ENCODE peak calls at places on chromosomes 6 and 20, in four cellular contexts. One of them, this sample, is unnamed. For H3K9me3, the result is how much of the 10 kb centered on the place peaks cover.

GRCh38 chr6:128370072-128370471 is 150.3 kb downstream of the PTPRK start:
- DNase-seq in IMR-90: peak
- DNase-seq in heart right ventricle: no peak
- DNase-seq in lung: no peak
- DNase-seq in this sample: peak

GRCh38 chr20:51428451-51429143 is 113.9 kb downstream of the NFATC2 start:
- DNase-seq in IMR-90: peak
- DNase-seq in heart right ventricle: peak
- DNase-seq in lung: no peak
- DNase-seq in this sample: no peak

GRCh38 chr20:47360489-47361267 is 4.2 kb upstream of the ZMYND8 start:
- DNase-seq in IMR-90: peak
- DNase-seq in heart right ventricle: peak
- DNase-seq in lung: peak
- DNase-seq in this sample: peak

GRCh38 chr20:10316582-10316981 is 98.0 kb downstream of the SNAP25 start:
- DNase-seq in IMR-90: no peak
- DNase-seq in heart right ventricle: no peak
- DNase-seq in lung: no peak
- DNase-seq in this sample: peak

GRCh38 chr6:41652876-41653641 is 14.8 kb downstream of the MDFI start:
- DNase-seq in IMR-90: peak
- DNase-seq in heart right ventricle: no peak
- DNase-seq in lung: no peak
- DNase-seq in this sample: peak

GRCh38 chr20:12591949-12592470 is 416.8 kb upstream of the SPTLC3 start:
- DNase-seq in IMR-90: no peak
- DNase-seq in heart right ventricle: no peak
- DNase-seq in lung: peak
- DNase-seq in this sample: no peak

GRCh38 chr20:60500038-60500701 is 541.9 kb downstream of the CDH26 start:
- DNase-seq in IMR-90: no peak
- DNase-seq in heart right ventricle: no peak
- DNase-seq in lung: no peak
- DNase-seq in this sample: no peak

GRCh38 chr6:167130712-167131684 is 8.1 kb downstream of the CCR6 start:
- DNase-seq in IMR-90: no peak
- DNase-seq in heart right ventricle: no peak
- DNase-seq in lung: peak
- DNase-seq in this sample: no peak

GRCh38 chr6:3798211-3798909 is 46.8 kb upstream of the PXDC1 start:
- DNase-seq in IMR-90: no peak
- DNase-seq in heart right ventricle: no peak
- DNase-seq in lung: peak
- DNase-seq in this sample: no peak

GRCh38 chr6:159953091-159953581 is 15.7 kb upstream of the IGF2R start:
- DNase-seq in IMR-90: peak
- DNase-seq in heart right ventricle: peak
- DNase-seq in lung: peak
- DNase-seq in this sample: no peak

GRCh38 chr6:81834141-81834621 is 81.7 kb upstream of the TENT5A start:
- DNase-seq in IMR-90: peak
- DNase-seq in heart right ventricle: peak
- DNase-seq in lung: no peak
- DNase-seq in this sample: peak

GRCh38 chr6:44869321-44869897 is 458.7 kb upstream of the RUNX2 start:
- DNase-seq in IMR-90: no peak
- DNase-seq in heart right ventricle: no peak
- DNase-seq in lung: no peak
- DNase-seq in this sample: no peak

GRCh38 chr6:3163248-3163594 is 5.9 kb upstream of the TUBB2A start:
- DNase-seq in IMR-90: no peak
- DNase-seq in heart right ventricle: no peak
- DNase-seq in lung: no peak
- DNase-seq in this sample: no peak

GRCh38 chr6:35764238-35764896 is 12.0 kb upstream of the CLPSL2 start:
- DNase-seq in IMR-90: no peak
- DNase-seq in heart right ventricle: no peak
- DNase-seq in lung: no peak
- DNase-seq in this sample: no peak

GRCh38 chr6:63904844-63905243 is 269.2 kb downstream of the PHF3 start:
- DNase-seq in IMR-90: peak
- DNase-seq in heart right ventricle: no peak
- DNase-seq in lung: no peak
- DNase-seq in this sample: peak

GRCh38 chr20:54284928-54285704 is 77.2 kb downstream of the PFDN4 start:
- DNase-seq in IMR-90: peak
- DNase-seq in heart right ventricle: no peak
- DNase-seq in lung: no peak
- DNase-seq in this sample: peak

GRCh38 chr20:7029005-7029404 is 261.5 kb downstream of the BMP2 start:
- DNase-seq in IMR-90: no peak
- DNase-seq in heart right ventricle: no peak
- DNase-seq in lung: no peak
- DNase-seq in this sample: no peak

GRCh38 chr20:62577447-62577846 is 64.9 kb upstream of the SLCO4A1 start:
- DNase-seq in IMR-90: no peak
- DNase-seq in heart right ventricle: peak
- DNase-seq in lung: no peak
- DNase-seq in this sample: peak

GRCh38 chr6:166313255-166314070 is 5.3 kb upstream of the PRR18 start:
- DNase-seq in IMR-90: peak
- DNase-seq in heart right ventricle: no peak
- DNase-seq in lung: no peak
- DNase-seq in this sample: peak

GRCh38 chr6:30881987-30882763 is 2.1 kb upstream of the DDR1 start:
- DNase-seq in IMR-90: peak
- DNase-seq in heart right ventricle: no peak
- DNase-seq in lung: no peak
- DNase-seq in this sample: no peak

GRCh38 chr20:17651761-17652388 is 30.2 kb downstream of the RRBP1 start:
- DNase-seq in IMR-90: no peak
- DNase-seq in heart right ventricle: no peak
- DNase-seq in lung: no peak
- DNase-seq in this sample: peak

GRCh38 chr20:35738410-35739179 is 3.5 kb downstream of the RBM39 start:
- DNase-seq in IMR-90: no peak
- DNase-seq in heart right ventricle: no peak
- DNase-seq in lung: no peak
- DNase-seq in this sample: no peak

GRCh38 chr6:40899684-40900155 is 139.3 kb downstream of the UNC5CL start:
- DNase-seq in IMR-90: no peak
- DNase-seq in heart right ventricle: peak
- DNase-seq in lung: no peak
- DNase-seq in this sample: no peak

GRCh38 chr6:78492351-78493010 is 374.9 kb upstream of the IRAK1BP1 start:
- DNase-seq in IMR-90: peak
- DNase-seq in heart right ventricle: no peak
- DNase-seq in lung: no peak
- DNase-seq in this sample: no peak

GRCh38 chr6:142900467-142900961 is 44.5 kb downstream of the HIVEP2 start:
- DNase-seq in IMR-90: no peak
- DNase-seq in heart right ventricle: no peak
- DNase-seq in lung: no peak
- DNase-seq in this sample: no peak

GRCh38 chr6:165010556-165011535 is 298.6 kb downstream of the C6orf118 start:
- DNase-seq in IMR-90: no peak
- DNase-seq in heart right ventricle: no peak
- DNase-seq in lung: no peak
- DNase-seq in this sample: peak
- H3K9me3 ChIP-seq in IMR-90: under half
- H3K9me3 ChIP-seq in heart right ventricle: under half
- H3K9me3 ChIP-seq in lung: under half
- H3K9me3 ChIP-seq in this sample: under half

GRCh38 chr6:84554706-84555105 is 209.7 kb downstream of the TBX18 start:
- DNase-seq in IMR-90: no peak
- DNase-seq in heart right ventricle: no peak
- DNase-seq in lung: no peak
- DNase-seq in this sample: no peak

GRCh38 chr6:84556541-84557335 is 207.7 kb downstream of the TBX18 start:
- DNase-seq in IMR-90: no peak
- DNase-seq in heart right ventricle: no peak
- DNase-seq in lung: no peak
- DNase-seq in this sample: no peak

GRCh38 chr6:84560431-84561375 is 203.7 kb downstream of the TBX18 start:
- DNase-seq in IMR-90: no peak
- DNase-seq in heart right ventricle: no peak
- DNase-seq in lung: no peak
- DNase-seq in this sample: no peak
- H3K9me3 ChIP-seq in IMR-90: under half
- H3K9me3 ChIP-seq in heart right ventricle: under half
- H3K9me3 ChIP-seq in lung: under half
- H3K9me3 ChIP-seq in this sample: under half

DNA sequence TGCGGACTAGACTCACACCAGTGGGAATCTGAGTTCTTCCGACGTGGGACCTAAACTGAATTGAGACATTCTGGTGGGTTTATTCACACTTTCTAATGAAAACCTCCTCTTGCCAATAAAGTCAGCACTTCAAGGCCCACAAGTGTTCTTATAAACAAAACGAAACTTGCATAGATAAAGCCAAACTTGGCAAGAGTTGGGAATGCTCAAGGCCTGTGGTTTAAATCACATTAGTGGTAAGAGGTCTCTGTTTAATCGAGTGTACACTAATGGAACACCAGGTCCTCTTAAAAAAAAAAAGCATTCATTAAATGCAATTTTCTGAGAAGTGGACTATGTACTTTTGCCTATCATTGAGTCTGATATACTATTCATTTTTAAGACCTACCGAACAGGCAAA is 143.3 kb downstream of the SMOC2 start:
- DNase-seq in IMR-90: no peak
- DNase-seq in heart right ventricle: no peak
- DNase-seq in lung: no peak
- DNase-seq in this sample: no peak
- H3K9me3 ChIP-seq in IMR-90: under half
- H3K9me3 ChIP-seq in heart right ventricle: under half
- H3K9me3 ChIP-seq in lung: under half
- H3K9me3 ChIP-seq in this sample: under half

DNA sequence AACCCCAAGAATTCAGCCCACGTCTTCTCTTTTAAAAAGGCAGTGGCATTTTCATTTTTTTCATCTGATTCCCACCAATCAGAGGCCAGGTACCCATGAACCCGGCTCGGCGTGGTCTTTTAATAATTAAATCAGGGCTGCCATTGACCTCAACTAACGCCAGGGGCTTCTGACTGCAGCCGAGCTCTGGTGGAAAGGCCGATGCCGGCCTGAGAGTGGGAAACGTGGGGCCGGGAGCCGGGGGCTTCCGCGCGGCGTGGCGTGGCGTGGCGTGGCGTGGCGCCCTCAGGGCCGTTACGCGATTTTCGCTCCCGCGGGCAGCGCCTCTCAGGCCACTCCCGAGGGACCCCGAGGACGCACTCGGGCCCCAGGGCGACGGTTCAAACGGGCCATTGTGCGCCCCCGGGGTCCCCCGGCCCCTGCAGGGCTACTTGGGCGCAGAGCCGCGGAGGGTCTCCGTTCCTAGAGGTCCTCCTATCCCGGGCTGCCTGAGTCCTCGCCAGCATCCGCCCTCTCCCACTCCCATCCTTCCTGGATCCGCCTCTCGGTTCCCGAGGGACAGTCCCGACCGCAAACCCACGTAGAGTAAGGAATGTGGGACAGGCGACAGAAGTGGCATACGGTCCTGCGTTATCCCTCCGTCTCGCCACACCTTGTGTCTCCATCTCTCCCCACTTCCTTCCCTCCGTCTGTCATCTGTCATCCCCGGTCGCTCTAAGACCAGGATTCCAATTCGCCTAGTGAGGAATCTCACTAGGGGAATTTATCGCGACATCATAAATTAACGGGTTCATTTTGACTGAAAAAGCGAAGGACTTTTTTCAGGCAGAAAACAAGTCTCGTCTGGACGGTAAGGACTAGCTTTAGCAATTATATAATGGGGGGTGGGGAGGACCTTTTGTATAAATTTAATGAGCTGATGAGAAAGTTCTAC is 876 bp upstream of the TBPL1 start:
- DNase-seq in IMR-90: peak
- DNase-seq in heart right ventricle: peak
- DNase-seq in lung: peak
- DNase-seq in this sample: peak
- H3K9me3 ChIP-seq in IMR-90: under half
- H3K9me3 ChIP-seq in heart right ventricle: under half
- H3K9me3 ChIP-seq in lung: under half
- H3K9me3 ChIP-seq in this sample: under half

DNA sequence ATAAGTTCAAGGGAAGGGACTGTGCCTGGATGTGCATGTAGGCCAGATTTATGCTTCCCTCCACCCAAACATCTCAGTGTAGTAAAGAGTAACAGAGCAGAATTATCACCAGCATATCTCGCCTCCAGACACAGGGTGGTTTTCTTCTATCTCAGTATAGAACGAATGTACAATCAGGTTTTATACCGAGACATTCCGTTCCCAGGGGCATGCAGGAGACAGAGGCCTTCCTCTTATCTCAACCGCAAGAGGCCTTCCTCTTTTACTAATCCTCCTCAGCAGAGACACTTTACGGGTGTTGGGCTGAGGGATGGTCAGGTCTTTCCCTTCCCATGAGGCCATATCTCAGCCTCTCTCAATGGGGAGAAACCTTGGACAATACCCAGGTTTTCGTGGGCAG is 36.5 kb upstream of the MC3R start:
- DNase-seq in IMR-90: no peak
- DNase-seq in heart right ventricle: no peak
- DNase-seq in lung: no peak
- DNase-seq in this sample: no peak
- H3K9me3 ChIP-seq in IMR-90: under half
- H3K9me3 ChIP-seq in heart right ventricle: under half
- H3K9me3 ChIP-seq in lung: under half
- H3K9me3 ChIP-seq in this sample: under half

This sample was measured in PC-3.